ENCODE peak calls at places on chromosome 10, in five cellular contexts. One of them, this sample, is unnamed.

GRCh38 chr10:63154546-63155387 is 21.6 kb downstream of the NRBF2 start:
- DNase-seq in A549: no peak
- DNase-seq in HepG2: no peak
- DNase-seq in K562: no peak
- DNase-seq in GM12878: no peak
- DNase-seq in this sample: no peak

GRCh38 chr10:118278649-118279048 is 63.5 kb downstream of the FAM204A start:
- DNase-seq in A549: no peak
- DNase-seq in HepG2: no peak
- DNase-seq in K562: no peak
- DNase-seq in GM12878: no peak
- DNase-seq in this sample: no peak

GRCh38 chr10:21919906-21920305 is 83.6 kb downstream of the DNAJC1 start:
- DNase-seq in A549: no peak
- DNase-seq in HepG2: no peak
- DNase-seq in K562: no peak
- DNase-seq in GM12878: no peak
- DNase-seq in this sample: no peak

GRCh38 chr10:117075064-117075463 is 63.0 kb downstream of the VAX1 start:
- DNase-seq in A549: no peak
- DNase-seq in HepG2: no peak
- DNase-seq in K562: no peak
- DNase-seq in GM12878: no peak
- DNase-seq in this sample: no peak

GRCh38 chr10:36597921-36598320 is 527.5 kb upstream of the ANKRD30A start:
- DNase-seq in A549: no peak
- DNase-seq in HepG2: no peak
- DNase-seq in K562: no peak
- DNase-seq in GM12878: no peak
- DNase-seq in this sample: no peak

GRCh38 chr10:33334170-33334838 is at the start of gene NRP1:
- DNase-seq in A549: no peak
- DNase-seq in HepG2: no peak
- DNase-seq in K562: no peak
- DNase-seq in GM12878: no peak
- DNase-seq in this sample: peak; percentile 32

GRCh38 chr10:34135515-34135914 is 679.6 kb downstream of the PARD3 start:
- DNase-seq in A549: no peak
- DNase-seq in HepG2: no peak
- DNase-seq in K562: no peak
- DNase-seq in GM12878: peak; percentile 34
- DNase-seq in this sample: no peak

GRCh38 chr10:124906551-124907001 is 35.3 kb upstream of the ZRANB1 start:
- DNase-seq in A549: no peak
- DNase-seq in HepG2: no peak
- DNase-seq in K562: no peak
- DNase-seq in GM12878: no peak
- DNase-seq in this sample: no peak

GRCh38 chr10:53864850-53865249 is 936.2 kb downstream of the PCDH15 start:
- DNase-seq in A549: no peak
- DNase-seq in HepG2: no peak
- DNase-seq in K562: no peak
- DNase-seq in GM12878: no peak
- DNase-seq in this sample: no peak

GRCh38 chr10:84510121-84510520 is 181.7 kb downstream of the CCSER2 start:
- DNase-seq in A549: no peak
- DNase-seq in HepG2: no peak
- DNase-seq in K562: no peak
- DNase-seq in GM12878: no peak
- DNase-seq in this sample: no peak

GRCh38 chr10:43109671-43110249 is 28.5 kb upstream of the CSGALNACT2 start:
- DNase-seq in A549: no peak
- DNase-seq in HepG2: no peak
- DNase-seq in K562: no peak
- DNase-seq in GM12878: no peak
- DNase-seq in this sample: no peak

GRCh38 chr10:64350665-64351064 is 829.5 kb downstream of the REEP3 start:
- DNase-seq in A549: no peak
- DNase-seq in HepG2: no peak
- DNase-seq in K562: no peak
- DNase-seq in GM12878: no peak
- DNase-seq in this sample: no peak

GRCh38 chr10:541750-542371 is 147.6 kb downstream of the DIP2C start:
- DNase-seq in A549: no peak
- DNase-seq in HepG2: no peak
- DNase-seq in K562: no peak
- DNase-seq in GM12878: no peak
- DNase-seq in this sample: no peak

GRCh38 chr10:117463545-117463920 is 79.0 kb upstream of the EMX2 start:
- DNase-seq in A549: no peak
- DNase-seq in HepG2: no peak
- DNase-seq in K562: no peak
- DNase-seq in GM12878: no peak
- DNase-seq in this sample: no peak

GRCh38 chr10:126256864-126257263 is 131.4 kb downstream of the ADAM12 start:
- DNase-seq in A549: no peak
- DNase-seq in HepG2: no peak
- DNase-seq in K562: no peak
- DNase-seq in GM12878: no peak
- DNase-seq in this sample: no peak

GRCh38 chr10:25075825-25076224 is 59.4 kb downstream of the THNSL1 start:
- DNase-seq in A549: no peak
- DNase-seq in HepG2: no peak
- DNase-seq in K562: no peak
- DNase-seq in GM12878: no peak
- DNase-seq in this sample: no peak

GRCh38 chr10:10094700-10095099 is 923.0 kb upstream of the CELF2 start:
- DNase-seq in A549: no peak
- DNase-seq in HepG2: no peak
- DNase-seq in K562: no peak
- DNase-seq in GM12878: no peak
- DNase-seq in this sample: no peak

GRCh38 chr10:108902491-108903250 is 1020.6 kb downstream of the XPNPEP1 start:
- DNase-seq in A549: no peak
- DNase-seq in HepG2: no peak
- DNase-seq in K562: no peak
- DNase-seq in GM12878: no peak
- DNase-seq in this sample: no peak

GRCh38 chr10:64041989-64042490 is 520.8 kb downstream of the REEP3 start:
- DNase-seq in A549: no peak
- DNase-seq in HepG2: no peak
- DNase-seq in K562: no peak
- DNase-seq in GM12878: no peak
- DNase-seq in this sample: no peak

GRCh38 chr10:29609696-29610095 is 25.1 kb downstream of the SVIL start:
- DNase-seq in A549: no peak
- DNase-seq in HepG2: no peak
- DNase-seq in K562: no peak
- DNase-seq in GM12878: no peak
- DNase-seq in this sample: no peak

GRCh38 chr10:118850418-118851061 is 95.8 kb upstream of the CACUL1 start:
- DNase-seq in A549: no peak
- DNase-seq in HepG2: peak; percentile 38
- DNase-seq in K562: peak; percentile 68
- DNase-seq in GM12878: no peak
- DNase-seq in this sample: peak; percentile 73

GRCh38 chr10:80186364-80187012 is 18.8 kb downstream of the ANXA11 start:
- DNase-seq in A549: no peak
- DNase-seq in HepG2: no peak
- DNase-seq in K562: no peak
- DNase-seq in GM12878: no peak
- DNase-seq in this sample: no peak

GRCh38 chr10:33293081-33293480 is 41.4 kb downstream of the NRP1 start:
- DNase-seq in A549: no peak
- DNase-seq in HepG2: no peak
- DNase-seq in K562: no peak
- DNase-seq in GM12878: no peak
- DNase-seq in this sample: no peak

GRCh38 chr10:117306674-117307073 is 65.8 kb downstream of the SLC18A2 start:
- DNase-seq in A549: no peak
- DNase-seq in HepG2: no peak
- DNase-seq in K562: no peak
- DNase-seq in GM12878: no peak
- DNase-seq in this sample: no peak

GRCh38 chr10:70765794-70766594 is 19.2 kb downstream of the TBATA start:
- DNase-seq in A549: no peak
- DNase-seq in HepG2: no peak
- DNase-seq in K562: no peak
- DNase-seq in GM12878: no peak
- DNase-seq in this sample: no peak

GRCh38 chr10:85642421-85643170 is 724.0 kb downstream of the GRID1 start:
- DNase-seq in A549: peak; percentile 74
- DNase-seq in HepG2: peak; percentile 65
- DNase-seq in K562: no peak
- DNase-seq in GM12878: no peak
- DNase-seq in this sample: peak; percentile 37

GRCh38 chr10:127976286-127976685 is 69.4 kb downstream of the PTPRE start:
- DNase-seq in A549: no peak
- DNase-seq in HepG2: no peak
- DNase-seq in K562: no peak
- DNase-seq in GM12878: no peak
- DNase-seq in this sample: no peak

GRCh38 chr10:132421377-132422168 is 24.6 kb downstream of the PWWP2B start:
- DNase-seq in A549: peak; percentile 60
- DNase-seq in HepG2: peak; percentile 33
- DNase-seq in K562: peak; percentile 78
- DNase-seq in GM12878: no peak
- DNase-seq in this sample: peak; percentile 90

GRCh38 chr10:13701157-13701919 is 114.6 kb downstream of the PRPF18 start:
- DNase-seq in A549: no peak
- DNase-seq in HepG2: no peak
- DNase-seq in K562: no peak
- DNase-seq in GM12878: no peak
- DNase-seq in this sample: no peak

GRCh38 chr10:69800109-69800508 is 1.6 kb upstream of the COL13A1 start:
- DNase-seq in A549: peak; percentile 72
- DNase-seq in HepG2: peak; percentile 65
- DNase-seq in K562: peak; percentile 57
- DNase-seq in GM12878: no peak
- DNase-seq in this sample: peak; percentile 51

GRCh38 chr10:93703841-93704240 is 1.4 kb upstream of the FRA10AC1 start:
- DNase-seq in A549: no peak
- DNase-seq in HepG2: no peak
- DNase-seq in K562: no peak
- DNase-seq in GM12878: no peak
- DNase-seq in this sample: no peak
- H3K4me3 ChIP-seq in A549: no peak overlapping the region
- H3K4me3 ChIP-seq in HepG2: no peak overlapping the region
- H3K4me3 ChIP-seq in K562: no peak overlapping the region
- H3K4me3 ChIP-seq in GM12878: no peak overlapping the region
- H3K4me3 ChIP-seq in this sample: no peak overlapping the region

GRCh38 chr10:60733189-60733815 is 45.0 kb upstream of the CDK1 start:
- DNase-seq in A549: peak; percentile 65
- DNase-seq in HepG2: no peak
- DNase-seq in K562: no peak
- DNase-seq in GM12878: no peak
- DNase-seq in this sample: peak; percentile 78
- TF ChIP-seq CTCF in A549: no peak
- TF ChIP-seq CTCF in HepG2: peak; percentile 20
- TF ChIP-seq CTCF in K562: no peak
- TF ChIP-seq CTCF in GM12878: peak; percentile 32
- TF ChIP-seq CTCF in this sample: peak; percentile 27

GRCh38 chr10:96720422-96721206 is at the start of gene PIK3AP1:
- DNase-seq in A549: peak; percentile 56
- DNase-seq in HepG2: no peak
- DNase-seq in K562: peak; percentile 25
- DNase-seq in GM12878: no peak
- DNase-seq in this sample: peak; percentile 79
- TF ChIP-seq EP300 in A549: no peak
- TF ChIP-seq EP300 in HepG2: no peak
- TF ChIP-seq EP300 in K562: no peak
- TF ChIP-seq EP300 in GM12878: no peak
- TF ChIP-seq EP300 in this sample: no peak

GRCh38 chr10:99661370-99661749 is 2.1 kb downstream of the ENTPD7 start:
- DNase-seq in A549: peak; percentile 37
- DNase-seq in HepG2: no peak
- DNase-seq in K562: no peak
- DNase-seq in GM12878: no peak
- DNase-seq in this sample: no peak
- H3K4me3 ChIP-seq in A549: peak overlapping the region; percentile 11
- H3K4me3 ChIP-seq in HepG2: no peak overlapping the region
- H3K4me3 ChIP-seq in K562: no peak overlapping the region
- H3K4me3 ChIP-seq in GM12878: no peak overlapping the region
- H3K4me3 ChIP-seq in this sample: no peak overlapping the region

DNA sequence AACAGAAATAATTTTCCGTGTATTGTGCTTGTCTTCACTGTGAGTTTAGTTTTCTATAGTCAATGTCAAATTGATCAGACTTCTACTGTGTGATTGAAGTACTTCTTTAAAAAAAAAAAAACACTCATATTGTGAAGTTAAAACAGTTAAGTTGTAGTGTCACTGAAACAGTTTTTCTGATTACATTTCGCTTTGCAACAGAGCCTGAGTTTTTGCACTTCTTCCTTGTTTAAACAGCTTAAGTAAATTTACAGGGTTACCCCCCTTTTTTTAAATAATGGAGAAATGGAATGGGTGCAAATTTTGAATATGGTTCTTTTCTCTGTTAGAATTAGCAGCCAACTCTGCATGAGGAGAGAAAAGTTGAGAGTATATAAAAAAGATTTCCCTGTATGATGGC is 117.3 kb downstream of the VTI1A start:
- DNase-seq in A549: no peak
- DNase-seq in HepG2: peak; percentile 38
- DNase-seq in K562: no peak
- DNase-seq in GM12878: no peak
- DNase-seq in this sample: no peak
- TF ChIP-seq CTCF in A549: no peak
- TF ChIP-seq CTCF in HepG2: no peak
- TF ChIP-seq CTCF in K562: no peak
- TF ChIP-seq CTCF in GM12878: no peak
- TF ChIP-seq CTCF in this sample: no peak

GRCh38 chr10:71840177-71840711 is 10.8 kb downstream of the PSAP start:
- DNase-seq in A549: peak; percentile 76
- DNase-seq in HepG2: no peak
- DNase-seq in K562: peak; percentile 55
- DNase-seq in GM12878: no peak
- DNase-seq in this sample: peak; percentile 66
- TF ChIP-seq EP300 in A549: no peak
- TF ChIP-seq EP300 in HepG2: no peak
- TF ChIP-seq EP300 in K562: no peak
- TF ChIP-seq EP300 in GM12878: no peak
- TF ChIP-seq EP300 in this sample: no peak

GRCh38 chr10:110642980-110643655 is 1.0 kb upstream of the RBM20 start:
- DNase-seq in A549: no peak
- DNase-seq in HepG2: no peak
- DNase-seq in K562: no peak
- DNase-seq in GM12878: no peak
- DNase-seq in this sample: no peak
- H3K4me3 ChIP-seq in A549: peak overlapping the region; percentile 69
- H3K4me3 ChIP-seq in HepG2: peak overlapping the region; percentile 39
- H3K4me3 ChIP-seq in K562: no peak overlapping the region
- H3K4me3 ChIP-seq in GM12878: peak overlapping the region; percentile 58
- H3K4me3 ChIP-seq in this sample: peak overlapping the region; percentile 53

DNA sequence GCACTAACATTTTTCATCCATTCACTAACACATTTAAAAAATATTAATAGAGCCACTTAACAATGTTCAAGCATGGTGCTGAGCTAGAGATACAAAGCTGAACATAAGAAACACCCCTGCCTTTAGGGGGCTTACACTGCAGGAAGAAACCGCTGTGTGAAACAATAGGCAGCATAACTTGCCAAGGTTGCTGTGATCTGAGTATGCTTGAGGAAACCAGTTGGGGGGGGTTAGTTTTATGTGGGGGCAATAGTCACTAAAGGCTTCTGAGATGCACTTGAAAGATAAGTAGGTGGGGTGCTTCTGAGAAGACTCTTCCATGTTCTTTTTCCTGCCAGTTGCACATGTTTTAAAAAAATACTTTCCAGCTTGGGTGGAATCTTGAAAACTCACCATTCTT is 2.8 kb downstream of the RBM17 start:
- DNase-seq in A549: no peak
- DNase-seq in HepG2: no peak
- DNase-seq in K562: peak; percentile 41
- DNase-seq in GM12878: no peak
- DNase-seq in this sample: no peak
- TF ChIP-seq CTCF in A549: no peak
- TF ChIP-seq CTCF in HepG2: no peak
- TF ChIP-seq CTCF in K562: no peak
- TF ChIP-seq CTCF in GM12878: no peak
- TF ChIP-seq CTCF in this sample: no peak

This sample was measured in transverse colon.